ENCODE peak calls at places on chromosomes 7 and 10, in seven cellular contexts. O is HepG2, I is SK-N-SH, G is GM12878, Z is H1, Y is GM12891, N is K562. F is an unnamed sample.

GRCh38 chr10:73094249-73094850 is 2.3 kb downstream of the P4HA1 start:
- DNase-seq in O (no peak), I (no peak), G (no peak), Z (no peak), Y (no peak), N (peak), F (no peak)

GRCh38 chr10:49512121-49512809 is 26.7 kb downstream of the ERCC6 start:
- DNase-seq in O (peak), I (peak), G (no peak), Z (no peak), Y (no peak), N (peak), F (no peak)

GRCh38 chr10:131830446-131831130 is 70.2 kb upstream of the PPP2R2D start:
- DNase-seq in O (no peak), I (peak), G (no peak), Z (no peak), Y (no peak), N (no peak), F (no peak)

GRCh38 chr10:104059364-104059763 is 26.3 kb downstream of the COL17A1 start:
- DNase-seq in O (no peak), I (no peak), G (no peak), Z (peak), Y (no peak), N (no peak), F (no peak)

GRCh38 chr10:44947356-44948152 is 12.0 kb upstream of the RASSF4 start:
- DNase-seq in O (no peak), I (no peak), G (peak), Z (peak), Y (no peak), N (no peak), F (no peak)

GRCh38 chr7:38382627-38383026 is 109.2 kb upstream of the TARP start:
- DNase-seq in O (no peak), I (no peak), G (no peak), Z (no peak), Y (no peak), N (no peak), F (no peak)

GRCh38 chr10:43076876-43077420 is at the start of gene RET:
- DNase-seq in O (no peak), I (peak), G (no peak), Z (peak), Y (peak), N (peak), F (no peak)

GRCh38 chr10:125068406-125068805 is 92.0 kb downstream of the CTBP2 start:
- DNase-seq in O (no peak), I (no peak), G (no peak), Z (no peak), Y (no peak), N (no peak), F (no peak)

GRCh38 chr10:36096571-36096970 is 454.5 kb upstream of the FZD8 start:
- DNase-seq in O (no peak), I (no peak), G (no peak), Z (no peak), Y (no peak), N (no peak), F (no peak)

GRCh38 chr10:17669185-17669872 is 25.4 kb downstream of the STAM start:
- DNase-seq in O (no peak), I (no peak), G (peak), Z (no peak), Y (no peak), N (no peak), F (no peak)

GRCh38 chr7:81664304-81664703 is 105.5 kb downstream of the HGF start:
- DNase-seq in O (no peak), I (no peak), G (no peak), Z (no peak), Y (no peak), N (no peak), F (no peak)

GRCh38 chr7:48094861-48095293 is 5.8 kb downstream of the UPP1 start:
- DNase-seq in O (no peak), I (no peak), G (no peak), Z (no peak), Y (no peak), N (no peak), F (no peak)

GRCh38 chr7:130409722-130410072 is 29.4 kb downstream of the CPA1 start:
- DNase-seq in O (no peak), I (no peak), G (no peak), Z (no peak), Y (no peak), N (no peak), F (no peak)

GRCh38 chr7:141358376-141358775 is 192.8 kb upstream of the AGK start:
- DNase-seq in O (no peak), I (no peak), G (no peak), Z (no peak), Y (no peak), N (no peak), F (no peak)

GRCh38 chr7:135925205-135925604 is 52.0 kb downstream of the MTPN start:
- DNase-seq in O (no peak), I (no peak), G (no peak), Z (no peak), Y (no peak), N (no peak), F (no peak)

GRCh38 chr7:105760549-105761447 is 115.6 kb downstream of the ATXN7L1 start:
- DNase-seq in O (no peak), I (no peak), G (no peak), Z (no peak), Y (no peak), N (no peak), F (no peak)

GRCh38 chr10:85624511-85624910 is 742.1 kb downstream of the GRID1 start:
- DNase-seq in O (no peak), I (no peak), G (no peak), Z (no peak), Y (no peak), N (no peak), F (no peak)

GRCh38 chr10:97497572-97498075 is 598 bp downstream of the MMS19 start:
- DNase-seq in O (peak), I (peak), G (peak), Z (peak), Y (peak), N (peak), F (peak)

GRCh38 chr7:16817536-16817935 is 12.7 kb upstream of the AGR2 start:
- DNase-seq in O (no peak), I (no peak), G (no peak), Z (no peak), Y (no peak), N (no peak), F (no peak)

GRCh38 chr7:131131746-131132431 is 195.8 kb upstream of the MKLN1 start:
- DNase-seq in O (no peak), I (no peak), G (no peak), Z (no peak), Y (no peak), N (no peak), F (no peak)

GRCh38 chr7:155375337-155376277 is 77.9 kb downstream of the INSIG1 start:
- DNase-seq in O (no peak), I (no peak), G (no peak), Z (peak), Y (no peak), N (no peak), F (no peak)

GRCh38 chr7:2520131-2520807 is 695 bp downstream of the LFNG start:
- DNase-seq in O (no peak), I (peak), G (no peak), Z (no peak), Y (no peak), N (peak), F (no peak)

GRCh38 chr7:37234928-37235327 is 213.7 kb downstream of the ELMO1 start:
- DNase-seq in O (peak), I (peak), G (no peak), Z (no peak), Y (no peak), N (no peak), F (no peak)

GRCh38 chr10:35875281-35875680 is 233.2 kb upstream of the FZD8 start:
- DNase-seq in O (no peak), I (no peak), G (no peak), Z (peak), Y (no peak), N (no peak), F (no peak)

GRCh38 chr7:56099653-56100052 is 6.6 kb downstream of the CHCHD2 start:
- DNase-seq in O (no peak), I (no peak), G (no peak), Z (no peak), Y (no peak), N (no peak), F (no peak)

GRCh38 chr7:924541-925231 is 29.8 kb downstream of the ADAP1 start:
- DNase-seq in O (no peak), I (no peak), G (no peak), Z (no peak), Y (peak), N (no peak), F (peak)

GRCh38 chr10:18683427-18683826 is 24.2 kb downstream of the ARL5B start:
- DNase-seq in O (no peak), I (no peak), G (no peak), Z (no peak), Y (no peak), N (no peak), F (no peak)

GRCh38 chr10:48509974-48510692 is 94.7 kb downstream of the ARHGAP22 start:
- DNase-seq in O (peak), I (no peak), G (no peak), Z (peak), Y (no peak), N (peak), F (no peak)

GRCh38 chr7:129298268-129298893 is 73.6 kb downstream of the AHCYL2 start:
- DNase-seq in O (peak), I (peak), G (no peak), Z (no peak), Y (peak), N (peak), F (peak)

GRCh38 chr10:20303453-20304152 is 487.4 kb downstream of the PLXDC2 start:
- DNase-seq in O (peak), I (no peak), G (no peak), Z (no peak), Y (no peak), N (no peak), F (no peak)

GRCh38 chr10:53102424-53102823 is 329.8 kb upstream of the MBL2 start:
- DNase-seq in O (no peak), I (no peak), G (no peak), Z (no peak), Y (no peak), N (no peak), F (no peak)

GRCh38 chr7:116598278-116598677 is 73.4 kb downstream of the CAV1 start:
- DNase-seq in O (no peak), I (peak), G (no peak), Z (no peak), Y (no peak), N (peak), F (no peak)

GRCh38 chr10:59337254-59337653 is 25.1 kb downstream of the FAM13C start:
- DNase-seq in O (peak), I (no peak), G (no peak), Z (no peak), Y (no peak), N (no peak), F (no peak)

GRCh38 chr10:29648983-29649268 is 14.2 kb upstream of the SVIL start:
- DNase-seq in O (peak), I (no peak), G (no peak), Z (no peak), Y (no peak), N (no peak), F (no peak)

GRCh38 chr10:58282615-58283014 is 13.7 kb downstream of the CISD1 start:
- DNase-seq in O (no peak), I (no peak), G (peak), Z (no peak), Y (no peak), N (no peak), F (no peak)

GRCh38 chr7:123573896-123574467 is 16.4 kb upstream of the NDUFA5 start:
- DNase-seq in O (no peak), I (no peak), G (no peak), Z (no peak), Y (no peak), N (no peak), F (no peak)
- TF ChIP-seq TAF1 in O (no peak), I (no peak), G (no peak), Z (no peak), Y (no peak), N (no peak), F (no peak)

DNA sequence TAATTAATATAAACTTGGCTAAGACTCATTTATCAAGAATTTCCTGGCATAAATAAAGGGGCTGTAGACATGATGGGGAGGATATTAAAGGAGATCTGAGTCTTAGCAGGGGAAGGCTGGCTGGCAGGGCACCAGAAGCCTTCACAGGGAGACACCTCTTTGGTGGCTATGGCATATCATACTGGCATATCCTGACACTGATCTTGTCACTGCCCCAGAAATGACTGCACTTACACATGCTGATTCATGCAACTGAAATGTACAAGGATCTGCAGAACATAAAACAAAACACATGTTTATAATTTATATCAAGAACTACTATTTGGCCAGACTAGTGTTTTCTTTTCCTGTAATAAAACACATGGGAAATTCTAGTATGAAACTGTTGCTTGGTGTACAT is 5.5 kb upstream of the LIPN start:
- DNase-seq in O (no peak), I (peak), G (no peak), Z (no peak), Y (no peak), N (no peak), F (no peak)
- TF ChIP-seq TAF1 in O (no peak), I (no peak), G (no peak), Z (no peak), Y (no peak), N (no peak), F (no peak)

DNA sequence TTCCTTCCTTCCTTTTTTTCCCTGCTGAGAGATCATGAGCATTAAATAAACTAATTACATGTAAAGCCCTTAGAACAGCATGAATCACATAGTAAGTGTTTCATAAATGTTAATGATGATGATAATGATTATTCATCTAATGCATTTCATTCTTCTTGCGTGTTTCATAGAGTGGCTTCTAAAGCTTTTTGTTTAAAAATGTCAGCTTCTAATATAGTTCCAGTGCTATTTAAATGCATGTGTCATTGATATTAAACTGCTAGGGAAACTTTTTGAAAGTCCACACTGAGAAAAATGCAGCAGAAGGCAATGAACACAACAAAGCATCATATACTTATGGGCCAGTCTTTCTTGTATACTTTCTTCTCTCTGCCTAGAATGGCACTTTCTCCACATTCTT is 894.8 kb downstream of the REEP3 start:
- DNase-seq in O (no peak), I (no peak), G (no peak), Z (no peak), Y (no peak), N (no peak), F (no peak)
- TF ChIP-seq TAF1 in O (no peak), I (no peak), G (no peak), Z (no peak), Y (no peak), N (no peak), F (no peak)

GRCh38 chr10:74924251-74924954 is 98.0 kb downstream of the KAT6B start:
- DNase-seq in O (no peak), I (no peak), G (no peak), Z (no peak), Y (no peak), N (no peak), F (no peak)
- TF ChIP-seq TAF1 in O (no peak), I (peak), G (no peak), Z (no peak), Y (no peak), N (no peak), F (no peak)

GRCh38 chr7:157409753-157410727 is 73.2 kb downstream of the DNAJB6 start:
- DNase-seq in O (no peak), I (no peak), G (no peak), Z (no peak), Y (no peak), N (no peak), F (no peak)
- TF ChIP-seq TAF1 in O (no peak), I (no peak), G (no peak), Z (no peak), Y (no peak), N (no peak), F (no peak)

GRCh38 chr10:65891073-65891981 is 1034.5 kb upstream of the LRRTM3 start:
- DNase-seq in O (no peak), I (no peak), G (peak), Z (no peak), Y (no peak), N (no peak), F (no peak)
- TF ChIP-seq TAF1 in O (no peak), I (no peak), G (no peak), Z (no peak), Y (peak), N (no peak), F (no peak)

GRCh38 chr10:69005704-69006103 is 17.1 kb downstream of the KIFBP start:
- DNase-seq in O (no peak), I (no peak), G (no peak), Z (no peak), Y (no peak), N (no peak), F (no peak)

GRCh38 chr10:69009360-69009759 is 20.8 kb downstream of the KIFBP start:
- DNase-seq in O (no peak), I (no peak), G (no peak), Z (no peak), Y (no peak), N (no peak), F (no peak)

GRCh38 chr10:69007260-69007659 is 18.7 kb downstream of the KIFBP start:
- DNase-seq in O (no peak), I (no peak), G (no peak), Z (no peak), Y (no peak), N (no peak), F (no peak)

GRCh38 chr10:69010151-69010640 is 21.6 kb downstream of the KIFBP start:
- DNase-seq in O (no peak), I (no peak), G (no peak), Z (no peak), Y (no peak), N (no peak), F (no peak)

DNA sequence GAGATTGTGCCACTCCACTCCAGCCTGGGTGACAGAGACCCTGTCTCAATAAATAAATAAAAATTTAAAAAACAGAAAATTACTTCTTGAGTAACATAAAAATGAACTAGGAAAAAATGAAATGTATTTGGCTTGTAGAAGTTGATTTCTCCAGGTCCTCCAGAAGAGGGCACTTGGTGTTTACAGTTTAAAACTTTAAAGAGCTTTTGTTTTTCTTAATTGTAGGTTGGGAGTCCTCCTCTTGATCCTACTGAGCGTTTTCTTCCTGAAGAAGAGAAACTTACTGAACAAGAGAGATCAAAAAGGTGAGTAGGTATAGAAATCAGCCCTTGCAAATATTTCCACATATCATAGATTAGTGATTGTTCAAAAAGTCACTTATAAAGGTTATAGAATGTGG is 16.2 kb downstream of the KIFBP start:
- DNase-seq in O (peak), I (peak), G (no peak), Z (no peak), Y (no peak), N (peak), F (no peak)
- TF ChIP-seq TAF1 in O (no peak), I (no peak), G (no peak), Z (no peak), Y (no peak), N (no peak), F (no peak)

GRCh38 chr10:80144302-80145131 is 12.0 kb downstream of the PLAC9 start:
- DNase-seq in O (no peak), I (peak), G (no peak), Z (no peak), Y (no peak), N (peak), F (no peak)
- TF ChIP-seq TAF1 in O (no peak), I (no peak), G (no peak), Z (no peak), Y (no peak), N (no peak), F (no peak)

F was measured in GM12892.